ENCODE peak calls at places on chromosomes 1 and 21, in nine cellular contexts. N is neuronal stem cell; T is GM03348; L is T-helper 1 cell; Z is M059J; I is nephron progenitor cell; U is HTR-8/SVneo; F is activated CD4-positive, alpha-beta T cell treated with anti-CD3 and anti-CD28 coated beads for 4 hours; S is Caco-2. Y is an unnamed sample.
A peak's percentile ranks its signal among the peaks of the same experiment; 100 is the strongest.

GRCh38 chr1:78884685-78885452 is 121.7 kb downstream of the ADGRL4 start:
- DNase-seq in U (peak; percentile 0), L (no peak), Z (peak; percentile 49), S (no peak), I (peak; percentile 4), T (peak; percentile 12), N (peak; percentile 6), F (no peak), Y (no peak)

GRCh38 chr1:210457566-210457965 is 128.9 kb downstream of the HHAT start:
- DNase-seq in I (no peak), Z (peak; percentile 36), F (no peak), T (no peak), S (no peak), U (no peak), L (no peak), N (no peak), Y (peak; percentile 63)

GRCh38 chr1:169146536-169147214 is 40.2 kb downstream of the ATP1B1 start:
- DNase-seq in U (no peak), T (no peak), N (peak; percentile 9), S (no peak), Z (no peak), L (no peak), F (no peak), I (no peak), Y (no peak)

GRCh38 chr1:226553594-226554279 is 5.2 kb downstream of the STUM start:
- DNase-seq in T (no peak), N (no peak), Z (no peak), S (no peak), I (no peak), L (no peak), U (no peak), F (no peak), Y (no peak)

GRCh38 chr1:98749152-98749756 is 87.7 kb downstream of the SNX7 start:
- DNase-seq in S (no peak), L (no peak), U (no peak), Z (peak; percentile 10), F (no peak), N (no peak), I (no peak), T (peak; percentile 19), Y (no peak)

GRCh38 chr1:43269627-43270375 is at the start of gene TMEM125:
- DNase-seq in L (no peak), U (no peak), N (no peak), I (no peak), F (no peak), Z (peak; percentile 7), S (no peak), T (peak; percentile 7), Y (no peak)

GRCh38 chr1:240117202-240117769 is 25.6 kb downstream of the FMN2 start:
- DNase-seq in U (no peak), I (no peak), F (no peak), T (no peak), Z (peak; percentile 52), S (no peak), N (no peak), L (no peak), Y (no peak)

GRCh38 chr1:100629391-100629790 is 90.2 kb upstream of the VCAM1 start:
- DNase-seq in T (peak; percentile 37), F (no peak), U (no peak), N (no peak), Z (peak; percentile 59), I (no peak), L (no peak), S (no peak), Y (no peak)

GRCh38 chr1:76023669-76024407 is 50.7 kb upstream of the ST6GALNAC3 start:
- DNase-seq in L (no peak), U (no peak), S (no peak), I (no peak), T (no peak), Z (peak; percentile 64), N (no peak), F (no peak), Y (no peak)

GRCh38 chr1:20981903-20982695 is 194.6 kb downstream of the EIF4G3 start:
- DNase-seq in T (peak; percentile 28), U (peak; percentile 10), Z (peak; percentile 54), L (no peak), I (no peak), F (no peak), N (no peak), S (no peak), Y (no peak)

GRCh38 chr1:234368320-234369032 is 4.8 kb upstream of the COA6 start:
- DNase-seq in F (peak; percentile 54), T (no peak), S (no peak), I (no peak), U (no peak), Z (peak; percentile 20), L (no peak), N (no peak), Y (no peak)

GRCh38 chr1:177354247-177354646 is 183.5 kb downstream of the BRINP2 start:
- DNase-seq in U (no peak), Z (no peak), T (no peak), L (no peak), I (no peak), N (no peak), S (no peak), F (no peak), Y (no peak)

GRCh38 chr1:231395051-231395995 is 26.8 kb downstream of the EGLN1 start:
- DNase-seq in Z (peak; percentile 95), I (no peak), N (no peak), U (peak; percentile 62), S (no peak), T (peak; percentile 85), F (no peak), L (no peak), Y (peak; percentile 95)

GRCh38 chr1:203229471-203230178 is at the start of gene CHIT1:
- DNase-seq in U (no peak), T (no peak), Z (no peak), I (no peak), S (no peak), F (no peak), L (no peak), N (no peak), Y (no peak)

GRCh38 chr1:63946866-63947491 is 173.2 kb downstream of the ROR1 start:
- DNase-seq in T (peak; percentile 43), N (no peak), U (no peak), Z (peak; percentile 78), F (no peak), L (no peak), I (no peak), S (no peak), Y (no peak)

GRCh38 chr1:208081972-208082371 is 162.2 kb downstream of the PLXNA2 start:
- DNase-seq in F (no peak), L (no peak), U (no peak), Z (no peak), I (peak; percentile 59), N (no peak), T (no peak), S (no peak), Y (no peak)

GRCh38 chr21:36397606-36398005 is 12.4 kb downstream of the CHAF1B start:
- DNase-seq in L (no peak), F (no peak), N (no peak), Z (no peak), T (no peak), I (no peak), U (no peak), S (no peak), Y (no peak)

GRCh38 chr21:41112740-41113692 is 54.9 kb upstream of the BACE2 start:
- DNase-seq in I (no peak), T (peak; percentile 79), L (no peak), U (peak; percentile 17), S (no peak), N (peak; percentile 12), Z (peak; percentile 100), F (no peak), Y (peak; percentile 88)

GRCh38 chr21:46156378-46156645 is 933 bp upstream of the FTCD start:
- DNase-seq in S (no peak), I (no peak), T (no peak), L (no peak), N (no peak), F (no peak), Z (no peak), U (no peak), Y (no peak)

GRCh38 chr1:88061106-88061829 is 622.8 kb upstream of the PKN2 start:
- DNase-seq in T (peak; percentile 71), L (no peak), U (peak; percentile 9), S (peak; percentile 62), I (peak; percentile 35), Z (peak; percentile 72), F (no peak), N (peak; percentile 44), Y (no peak)

GRCh38 chr1:16716691-16717173 is 23.6 kb upstream of the RNU1-4 start:
- DNase-seq in U (no peak), N (no peak), S (peak; percentile 58), I (no peak), Z (no peak), F (no peak), T (no peak), L (peak; percentile 18), Y (no peak)

GRCh38 chr1:185938396-185938795 is 204.2 kb downstream of the HMCN1 start:
- DNase-seq in F (no peak), L (no peak), S (no peak), T (no peak), U (no peak), I (no peak), N (no peak), Z (peak; percentile 38), Y (no peak)

GRCh38 chr21:37472581-37472980 is 106.0 kb downstream of the DYRK1A start:
- DNase-seq in Z (no peak), S (no peak), T (no peak), N (no peak), L (no peak), I (no peak), F (no peak), U (no peak), Y (no peak)

GRCh38 chr1:33032126-33032869 is 4.4 kb downstream of the AK2 start:
- DNase-seq in T (no peak), U (no peak), L (no peak), Z (peak; percentile 39), F (no peak), N (no peak), S (no peak), I (no peak), Y (no peak)

GRCh38 chr1:6103111-6103853 is 57.6 kb downstream of the KCNAB2 start:
- DNase-seq in F (no peak), N (no peak), T (no peak), S (no peak), L (no peak), Z (no peak), U (no peak), I (peak; percentile 1), Y (no peak)

GRCh38 chr1:234926252-234926573 is 202.4 kb downstream of the TOMM20 start:
- DNase-seq in T (no peak), Z (no peak), L (no peak), N (no peak), I (no peak), F (no peak), S (no peak), U (no peak), Y (no peak)

GRCh38 chr1:168893359-168893791 is 164.4 kb upstream of the DPT start:
- DNase-seq in N (no peak), U (no peak), Z (no peak), L (no peak), S (no peak), T (peak; percentile 65), I (no peak), F (no peak), Y (no peak)

GRCh38 chr1:18883636-18884418 is 18.5 kb downstream of the ALDH4A1 start:
- DNase-seq in F (peak; percentile 58), L (peak; percentile 57), Z (peak; percentile 63), S (peak; percentile 64), U (peak; percentile 61), T (peak; percentile 89), I (peak; percentile 89), N (peak; percentile 64), Y (no peak)

GRCh38 chr1:225926551-225927113 is 2.6 kb upstream of the PYCR2 start:
- DNase-seq in T (no peak), I (no peak), U (no peak), F (no peak), S (no peak), L (no peak), N (no peak), Z (peak; percentile 25), Y (no peak)

GRCh38 chr21:17462276-17462981 is 50.4 kb upstream of the CXADR start:
- DNase-seq in U (no peak), F (no peak), N (no peak), S (peak; percentile 91), T (no peak), I (no peak), L (no peak), Z (peak; percentile 56), Y (no peak)